ENCODE peak calls at places on chromosomes 13 and 19, in seven cellular contexts. V, M, U, O, S, Q and W are unnamed samples.

GRCh38 chr13:99380921-99381645 is 73.9 kb upstream of the GPR183 start:
- DNase-seq in V (no peak), M (no peak), U (no peak), O (no peak), S (no peak), Q (peak), W (no peak)

GRCh38 chr19:7680606-7681335 is at the start of gene TRAPPC5:
- DNase-seq in V (peak), M (peak), U (peak), O (peak), S (peak), Q (peak), W (peak)

GRCh38 chr19:39401549-39402416 is 4.9 kb upstream of the ZFP36 start:
- DNase-seq in V (peak), M (peak), U (no peak), O (peak), S (no peak), Q (peak), W (peak)

GRCh38 chr19:55384576-55385235 is 614 bp upstream of the TMEM238 start:
- DNase-seq in V (no peak), M (no peak), U (no peak), O (no peak), S (no peak), Q (no peak), W (no peak)

GRCh38 chr19:39502640-39503417 is 4.1 kb downstream of the DLL3 start:
- DNase-seq in V (peak), M (peak), U (no peak), O (peak), S (no peak), Q (no peak), W (no peak)

GRCh38 chr13:78192721-78193120 is 274.1 kb upstream of the EDNRB start:
- DNase-seq in V (peak), M (peak), U (peak), O (peak), S (peak), Q (no peak), W (peak)

GRCh38 chr13:94978516-94978915 is 266.2 kb upstream of the SOX21 start:
- DNase-seq in V (peak), M (no peak), U (no peak), O (no peak), S (no peak), Q (no peak), W (peak)

GRCh38 chr19:43667524-43668405 is 2.2 kb downstream of the PLAUR start:
- DNase-seq in V (peak), M (no peak), U (no peak), O (no peak), S (no peak), Q (peak), W (no peak)

DNA sequence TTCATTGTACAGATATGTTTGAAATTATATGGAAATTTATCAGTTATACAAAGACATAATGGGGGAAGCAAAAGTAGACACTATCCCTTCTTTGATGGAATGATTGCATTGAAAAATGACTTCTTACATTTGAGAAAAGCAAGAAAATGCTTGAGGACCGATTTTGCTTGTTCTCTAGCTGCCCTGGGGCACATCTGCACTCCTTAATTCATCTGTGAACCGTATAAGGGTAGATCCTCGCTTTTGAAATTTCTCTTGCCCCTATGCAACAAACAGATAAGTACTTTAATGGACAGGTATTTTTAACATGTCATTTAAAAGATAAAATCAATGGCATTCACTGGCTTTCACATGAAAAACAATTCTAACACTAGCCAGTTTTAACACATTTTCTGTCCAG is 13.5 kb upstream of the MLNR start:
- DNase-seq in V (no peak), M (no peak), U (no peak), O (no peak), S (no peak), Q (no peak), W (no peak)
- H3K4me3 ChIP-seq in V (no peak), M (no peak), U (no peak), O (no peak), S (no peak), Q (no peak), W (no peak)

DNA sequence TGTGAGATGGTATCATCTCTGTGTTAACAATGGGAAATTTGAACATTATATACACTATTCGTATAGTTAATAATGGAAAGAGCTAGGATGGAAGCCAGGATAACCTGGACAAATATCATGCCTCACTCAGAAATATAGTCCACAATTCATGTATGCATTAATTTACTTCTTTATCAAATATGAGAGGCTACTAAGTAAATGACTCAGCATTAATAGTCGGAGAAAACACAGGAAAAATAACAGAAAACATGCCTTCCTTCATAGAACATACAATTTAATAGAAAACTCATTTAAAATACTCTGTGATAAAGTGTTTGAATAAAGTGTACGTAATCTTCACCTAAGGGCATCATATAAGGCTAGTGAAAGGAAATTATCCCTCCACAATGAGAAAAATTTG is 383.4 kb upstream of the SLITRK5 start:
- DNase-seq in V (no peak), M (no peak), U (no peak), O (no peak), S (no peak), Q (no peak), W (no peak)
- H3K4me3 ChIP-seq in V (no peak), M (no peak), U (no peak), O (no peak), S (no peak), Q (no peak), W (no peak)

GRCh38 chr13:41577437-41577836 is 120.1 kb downstream of the RGCC start:
- DNase-seq in V (peak), M (peak), U (no peak), O (peak), S (peak), Q (peak), W (peak)
- H3K4me3 ChIP-seq in V (no peak), M (no peak), U (no peak), O (peak), S (no peak), Q (no peak), W (no peak)

DNA sequence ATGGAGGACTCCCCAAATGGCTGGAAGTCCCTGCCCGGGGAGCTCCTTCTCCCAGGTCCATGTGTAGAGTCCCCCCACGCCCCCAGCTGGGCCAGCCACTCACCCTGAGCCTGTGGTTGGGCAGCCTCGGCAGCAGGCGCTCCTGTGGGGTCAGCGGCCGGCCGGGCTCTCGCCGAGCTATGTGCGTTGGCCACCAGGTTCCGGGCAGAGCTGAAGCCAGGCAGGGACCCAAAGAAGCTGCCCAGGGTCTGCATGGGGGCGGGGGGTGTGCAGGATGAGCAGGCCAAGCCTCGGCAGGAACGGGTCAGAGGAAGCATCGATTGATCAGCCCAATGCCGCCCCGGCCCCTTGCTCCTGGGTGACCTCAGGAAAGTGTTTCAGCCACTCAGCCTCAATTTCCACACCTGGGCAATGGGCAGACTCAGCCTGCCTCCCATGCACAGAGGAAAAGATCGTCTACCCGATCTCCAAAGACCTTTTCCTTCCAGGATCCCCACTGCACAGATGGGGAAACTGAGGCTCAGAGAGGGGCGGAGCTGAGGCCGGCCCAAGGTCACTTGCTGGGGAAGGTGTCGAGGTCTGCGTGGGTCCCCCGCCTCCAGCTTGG is 732 bp downstream of the PLIN4 start:
- DNase-seq in V (no peak), M (no peak), U (no peak), O (no peak), S (no peak), Q (no peak), W (no peak)
- H3K4me3 ChIP-seq in V (no peak), M (no peak), U (no peak), O (no peak), S (no peak), Q (peak), W (no peak)

DNA sequence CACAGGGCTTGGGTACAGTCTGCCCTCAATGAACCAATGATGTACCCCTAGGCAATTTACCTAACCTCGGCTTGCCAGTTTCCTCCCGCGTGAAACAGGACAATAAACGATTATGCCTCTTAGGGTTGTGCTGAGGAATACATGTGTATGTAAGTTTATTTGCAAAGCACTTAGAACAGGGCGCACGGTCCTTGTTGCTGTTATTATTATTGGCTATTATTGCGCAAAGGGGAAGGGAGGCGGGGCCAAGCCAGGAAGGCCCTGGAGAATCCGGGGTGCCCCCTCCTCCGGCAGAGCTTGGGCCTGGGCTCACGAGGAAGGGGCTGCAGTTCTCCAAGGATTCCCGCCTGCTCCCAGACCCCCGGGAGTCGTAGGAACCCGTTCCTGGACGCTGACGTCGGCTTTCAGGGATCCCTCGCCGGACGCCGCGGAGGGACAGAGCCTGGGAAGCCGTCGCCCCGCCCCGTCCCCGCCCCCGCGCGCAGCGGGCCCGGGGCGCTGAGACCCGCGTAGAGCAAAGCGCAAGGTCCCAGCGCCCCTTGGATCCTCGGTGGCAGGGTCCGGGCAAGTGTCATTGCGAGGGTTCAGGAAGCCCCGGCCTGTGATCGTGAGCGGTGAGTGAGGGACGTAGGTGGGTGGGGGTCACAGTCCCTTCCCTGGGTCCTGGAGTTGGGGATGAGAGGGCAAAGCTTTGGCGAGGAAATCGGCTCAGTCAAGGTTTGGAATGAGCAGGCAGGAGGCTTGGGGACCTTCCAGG is at the start of gene TMEM91:
- DNase-seq in V (peak), M (peak), U (no peak), O (peak), S (no peak), Q (peak), W (no peak)
- H3K4me3 ChIP-seq in V (peak), M (peak), U (peak), O (peak), S (peak), Q (peak), W (peak)

GRCh38 chr19:45971260-45971902 is 2.3 kb downstream of the NOVA2 start:
- DNase-seq in V (no peak), M (no peak), U (no peak), O (no peak), S (no peak), Q (no peak), W (no peak)

GRCh38 chr19:45969676-45970075 is 4.0 kb downstream of the NOVA2 start:
- DNase-seq in V (no peak), M (no peak), U (no peak), O (no peak), S (no peak), Q (no peak), W (no peak)

GRCh38 chr19:45972944-45973525 is 630 bp downstream of the NOVA2 start:
- DNase-seq in V (no peak), M (no peak), U (no peak), O (no peak), S (no peak), Q (no peak), W (no peak)

GRCh38 chr19:45973564-45974338 is at the start of gene NOVA2:
- DNase-seq in V (peak), M (peak), U (no peak), O (peak), S (peak), Q (peak), W (no peak)

DNA sequence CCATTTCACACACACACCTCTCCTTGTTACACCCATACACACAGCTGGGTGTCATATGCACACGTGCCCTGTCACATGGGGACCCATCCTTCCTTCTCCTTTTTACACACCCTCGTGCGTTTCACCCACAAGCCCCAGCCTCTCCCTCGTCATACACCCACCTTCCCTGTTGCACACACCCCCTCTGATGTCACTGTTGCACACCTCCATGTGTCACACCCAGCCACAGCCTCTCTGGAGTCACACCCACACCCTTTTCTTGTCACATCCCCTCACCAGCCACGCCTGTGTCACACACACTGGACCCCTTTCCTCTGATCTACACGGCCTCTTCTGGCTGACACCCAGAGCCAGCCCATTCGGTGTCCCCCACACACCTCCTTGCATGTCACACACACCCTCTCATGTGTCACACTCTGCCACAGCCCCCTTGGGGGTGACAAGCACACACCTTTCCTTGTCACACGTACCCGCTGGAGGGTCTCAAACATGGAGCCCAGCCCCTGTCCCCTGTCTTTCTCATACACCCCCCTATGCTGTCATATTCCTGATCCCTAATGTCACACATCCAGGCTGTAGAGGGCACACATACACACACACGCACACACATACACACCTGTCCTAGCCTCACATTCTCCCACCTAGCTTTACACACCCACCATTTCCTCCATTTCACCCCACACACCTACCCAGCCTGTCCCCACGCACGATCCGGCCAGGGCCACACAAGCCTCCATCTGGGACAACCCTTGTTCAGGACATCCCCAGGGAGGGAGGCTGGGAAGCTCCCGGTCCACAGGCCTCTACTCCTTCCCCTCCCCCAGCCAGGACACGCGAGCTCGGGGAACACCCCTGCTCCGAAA is 1.4 kb downstream of the NOVA2 start:
- DNase-seq in V (no peak), M (peak), U (no peak), O (no peak), S (no peak), Q (no peak), W (no peak)
- H3K4me3 ChIP-seq in V (no peak), M (no peak), U (no peak), O (peak), S (peak), Q (peak), W (no peak)

GRCh38 chr13:51637852-51638496 is 53.7 kb downstream of the WDFY2 start:
- DNase-seq in V (no peak), M (no peak), U (no peak), O (no peak), S (no peak), Q (no peak), W (no peak)
- H3K4me3 ChIP-seq in V (no peak), M (no peak), U (no peak), O (no peak), S (no peak), Q (no peak), W (no peak)